ENCODE peak calls at places on chromosomes 7 and 10, in four cellular contexts. E, L, G and M are unnamed samples.

GRCh38 chr10:3290550-3290949 is 118.0 kb upstream of the PITRM1 start:
- DNase-seq in E (no peak), L (no peak), G (no peak), M (no peak)

GRCh38 chr7:84624927-84625326 is 430.3 kb upstream of the SEMA3A start:
- DNase-seq in E (no peak), L (no peak), G (no peak), M (no peak)

GRCh38 chr10:38127812-38128211 is 33.7 kb downstream of the ZNF37A start:
- DNase-seq in E (no peak), L (peak), G (no peak), M (no peak)

GRCh38 chr7:158959021-158959717 is 102.8 kb downstream of the DYNC2I1 start:
- DNase-seq in E (no peak), L (no peak), G (no peak), M (no peak)

GRCh38 chr7:460374-461117 is 59.1 kb downstream of the PDGFA start:
- DNase-seq in E (no peak), L (peak), G (no peak), M (no peak)

GRCh38 chr10:101893510-101894120 is 50.0 kb upstream of the KCNIP2 start:
- DNase-seq in E (no peak), L (no peak), G (no peak), M (no peak)

GRCh38 chr7:44045226-44046014 is 918 bp downstream of the DBNL start:
- DNase-seq in E (no peak), L (no peak), G (no peak), M (no peak)

GRCh38 chr7:156478486-156478885 is 162.1 kb upstream of the RNF32 start:
- DNase-seq in E (no peak), L (no peak), G (no peak), M (no peak)

GRCh38 chr7:92685146-92686042 is 95.2 kb upstream of the FAM133B start:
- DNase-seq in E (peak), L (no peak), G (no peak), M (peak)

GRCh38 chr7:90710466-90710850 is 114.3 kb downstream of the CDK14 start:
- DNase-seq in E (no peak), L (no peak), G (no peak), M (no peak)

GRCh38 chr10:49240946-49241345 is 52.8 kb upstream of the TMEM273 start:
- DNase-seq in E (no peak), L (no peak), G (no peak), M (no peak)

GRCh38 chr10:102501201-102502028 is 1.1 kb downstream of the ACTR1A start:
- DNase-seq in E (no peak), L (peak), G (no peak), M (no peak)

GRCh38 chr10:26437637-26438461 is at the start of gene APBB1IP:
- DNase-seq in E (peak), L (no peak), G (no peak), M (peak)

GRCh38 chr7:136869991-136870798 is 1.7 kb downstream of the CHRM2 start:
- DNase-seq in E (no peak), L (peak), G (peak), M (no peak)

GRCh38 chr7:136868496-136869005 is at the start of gene CHRM2:
- DNase-seq in E (no peak), L (peak), G (peak), M (no peak)

GRCh38 chr7:136865777-136866176 is 2.7 kb upstream of the CHRM2 start:
- DNase-seq in E (no peak), L (no peak), G (no peak), M (no peak)

GRCh38 chr7:136870799-136871487 is 2.5 kb downstream of the CHRM2 start:
- DNase-seq in E (no peak), L (no peak), G (peak), M (no peak)

DNA sequence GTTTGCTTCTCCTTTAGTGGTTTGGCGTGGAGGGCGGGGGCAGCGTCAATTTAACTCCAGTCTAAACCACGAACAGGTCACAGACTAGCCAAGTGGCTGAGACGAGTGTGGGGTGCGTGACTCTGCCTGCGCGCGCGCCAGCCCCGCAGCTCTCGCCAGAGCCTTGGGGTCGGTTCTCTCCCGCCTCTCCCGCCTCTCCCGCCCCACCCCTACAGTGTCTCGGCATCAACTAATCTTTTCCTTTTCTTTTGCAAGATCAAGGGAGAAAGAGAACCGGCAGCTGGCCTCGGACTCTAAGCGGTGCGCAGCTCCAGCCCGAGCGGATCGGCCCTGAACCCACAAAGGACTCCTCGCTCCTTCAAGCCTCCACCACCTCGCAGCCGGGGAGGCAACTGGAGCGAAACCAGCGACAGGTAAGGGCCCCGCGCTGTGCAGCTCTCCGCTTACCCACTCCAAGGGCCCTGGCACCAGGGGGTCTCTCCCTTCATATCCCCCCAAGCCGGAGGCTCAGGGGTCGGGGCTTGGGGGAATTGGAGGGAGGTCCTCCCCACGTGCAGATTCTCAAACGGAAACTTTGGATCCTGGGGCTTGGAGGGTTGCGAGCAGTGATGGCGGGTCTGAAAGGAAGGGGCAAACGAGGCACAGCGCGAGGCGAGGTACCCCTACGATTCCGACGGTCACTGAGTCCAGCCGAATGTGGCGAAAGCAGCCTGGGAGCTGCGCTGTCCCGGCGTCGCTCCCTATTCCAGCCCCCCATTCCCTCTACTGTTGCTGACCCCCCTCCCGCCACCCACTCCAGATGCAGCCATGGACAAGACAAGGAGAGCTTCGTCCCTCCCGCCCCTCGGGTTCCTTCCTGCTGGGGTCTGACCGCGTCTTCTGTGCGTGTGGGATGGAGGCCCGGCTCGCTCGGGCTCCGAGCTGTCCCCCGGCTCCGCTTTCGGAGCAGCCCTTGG is 832 bp downstream of the CHRM2 start:
- DNase-seq in E (no peak), L (peak), G (peak), M (no peak)
- H3K4me3 ChIP-seq in E (no peak), L (peak), G (peak), M (no peak)

GRCh38 chr10:76328348-76328747 is 896.9 kb downstream of the LRMDA start:
- DNase-seq in E (no peak), L (no peak), G (no peak), M (no peak)

GRCh38 chr10:76331742-76332141 is 900.3 kb downstream of the LRMDA start:
- DNase-seq in E (no peak), L (no peak), G (no peak), M (no peak)

GRCh38 chr10:76329891-76330575 is 898.6 kb downstream of the LRMDA start:
- DNase-seq in E (no peak), L (peak), G (no peak), M (no peak)

GRCh38 chr10:76324283-76324682 is 892.9 kb downstream of the LRMDA start:
- DNase-seq in E (no peak), L (no peak), G (no peak), M (no peak)

DNA sequence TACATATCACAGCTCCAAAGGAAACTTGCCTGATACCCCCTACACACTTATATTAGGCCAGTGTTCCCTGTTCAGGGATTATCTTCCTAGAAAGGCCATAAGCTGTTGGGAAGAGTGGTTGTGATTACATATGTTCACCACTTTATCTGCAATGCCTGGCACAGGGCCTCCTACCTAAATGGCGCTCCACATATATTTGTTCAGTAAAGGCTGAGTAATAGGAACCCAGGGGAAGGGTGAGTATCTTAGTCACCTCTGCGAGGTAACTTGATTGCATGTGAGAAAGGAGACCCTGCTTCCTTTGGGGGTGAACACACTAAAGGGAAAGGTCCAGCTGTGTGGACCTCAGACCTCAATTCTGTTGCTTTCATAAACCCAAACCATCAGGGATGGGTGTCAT is 896.0 kb downstream of the LRMDA start:
- DNase-seq in E (no peak), L (no peak), G (no peak), M (no peak)
- H3K4me3 ChIP-seq in E (no peak), L (no peak), G (no peak), M (no peak)

GRCh38 chr10:9596368-9596920 is 1421.2 kb upstream of the CELF2 start:
- DNase-seq in E (no peak), L (peak), G (no peak), M (no peak)
- H3K4me3 ChIP-seq in E (no peak), L (no peak), G (no peak), M (no peak)

GRCh38 chr7:33905389-33906032 is at the start of gene BMPER:
- DNase-seq in E (no peak), L (peak), G (peak), M (no peak)

GRCh38 chr7:33901847-33902246 is 3.5 kb upstream of the BMPER start:
- DNase-seq in E (no peak), L (no peak), G (no peak), M (no peak)

GRCh38 chr7:33906697-33907096 is 1.4 kb downstream of the BMPER start:
- DNase-seq in E (no peak), L (no peak), G (no peak), M (no peak)

GRCh38 chr7:33904680-33905388 is 505 bp upstream of the BMPER start:
- DNase-seq in E (no peak), L (peak), G (peak), M (no peak)

DNA sequence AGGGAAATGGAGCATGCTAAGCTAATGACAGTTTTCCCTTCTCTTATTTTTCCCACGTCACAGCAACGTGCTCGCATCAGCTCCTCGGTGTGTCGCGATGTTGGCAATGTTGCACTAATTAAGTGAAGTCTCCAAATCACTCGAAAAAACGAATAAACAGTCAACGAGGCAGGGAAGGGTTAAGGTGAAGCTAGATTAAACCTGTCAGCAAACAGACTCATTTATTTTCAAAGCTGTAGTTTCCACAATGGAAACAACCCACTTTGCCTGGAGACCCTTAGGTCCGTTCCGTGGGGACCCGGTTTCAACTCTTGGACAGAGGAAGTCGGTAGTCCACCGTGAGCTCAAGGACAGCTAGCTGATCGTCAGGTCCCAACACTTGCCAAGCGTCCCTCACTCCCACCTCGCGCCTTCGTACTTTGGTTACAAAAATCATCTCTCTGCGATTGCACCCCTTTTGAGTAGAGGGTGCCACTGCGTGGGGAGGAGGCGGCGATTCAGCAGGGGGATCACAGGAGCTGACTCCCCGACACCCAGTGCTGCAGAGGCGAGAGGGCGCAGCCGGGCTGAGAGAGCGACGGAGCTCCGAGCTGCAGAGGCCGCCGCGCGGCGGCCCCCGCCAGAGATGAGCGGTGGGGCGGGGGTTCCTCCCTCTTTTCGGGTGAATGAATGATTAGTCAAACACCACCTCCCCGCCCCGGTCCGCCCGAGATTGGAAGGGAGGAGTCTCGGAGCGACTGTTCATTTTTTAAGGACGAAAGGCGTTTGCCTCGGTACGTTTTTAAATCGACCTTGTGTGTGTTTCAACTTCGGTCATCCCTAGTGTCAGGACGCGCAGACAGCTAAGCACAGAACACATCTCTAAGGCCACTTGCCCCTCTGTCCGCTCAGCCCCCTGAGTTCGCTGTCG is 1.3 kb upstream of the BMPER start:
- DNase-seq in E (no peak), L (peak), G (peak), M (no peak)
- H3K4me3 ChIP-seq in E (no peak), L (peak), G (peak), M (peak)

DNA sequence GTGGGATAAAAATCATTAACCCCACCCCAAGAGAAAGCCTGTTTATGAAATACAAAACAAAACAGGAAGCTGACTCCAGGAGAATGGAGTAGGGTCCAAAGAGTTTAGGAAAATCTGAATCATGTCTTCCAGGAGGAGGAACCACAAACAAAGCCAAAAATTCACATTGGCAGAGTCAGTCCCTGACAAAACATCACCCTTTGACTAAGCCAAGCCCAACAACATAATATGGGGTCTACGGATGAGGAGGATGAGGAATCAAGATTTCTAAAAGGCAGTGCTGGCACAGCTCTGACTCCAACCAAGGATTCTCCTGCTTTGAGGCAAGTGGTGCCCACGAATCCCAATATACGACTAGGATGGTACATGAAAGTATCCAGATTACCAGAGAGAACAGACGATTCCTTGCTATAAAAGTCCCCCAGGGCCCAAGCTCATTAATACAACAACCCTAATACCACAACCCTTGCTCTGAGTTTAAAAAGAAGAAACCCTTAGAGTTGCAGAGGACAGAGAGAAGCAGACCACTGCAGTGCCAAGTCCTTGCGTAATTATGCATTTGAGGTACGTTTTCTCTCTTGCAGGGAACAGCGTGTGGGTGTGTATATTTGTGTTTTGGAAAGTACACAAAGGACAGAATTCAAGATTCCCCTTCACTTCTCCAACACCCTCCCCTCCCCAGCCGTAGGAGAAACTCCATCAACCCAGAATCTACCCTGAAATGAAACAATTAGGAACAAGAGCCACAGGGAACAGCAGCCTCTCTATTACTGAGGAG is 23.5 kb downstream of the XPNPEP1 start:
- DNase-seq in E (no peak), L (peak), G (no peak), M (no peak)
- H3K4me3 ChIP-seq in E (no peak), L (no peak), G (no peak), M (no peak)

DNA sequence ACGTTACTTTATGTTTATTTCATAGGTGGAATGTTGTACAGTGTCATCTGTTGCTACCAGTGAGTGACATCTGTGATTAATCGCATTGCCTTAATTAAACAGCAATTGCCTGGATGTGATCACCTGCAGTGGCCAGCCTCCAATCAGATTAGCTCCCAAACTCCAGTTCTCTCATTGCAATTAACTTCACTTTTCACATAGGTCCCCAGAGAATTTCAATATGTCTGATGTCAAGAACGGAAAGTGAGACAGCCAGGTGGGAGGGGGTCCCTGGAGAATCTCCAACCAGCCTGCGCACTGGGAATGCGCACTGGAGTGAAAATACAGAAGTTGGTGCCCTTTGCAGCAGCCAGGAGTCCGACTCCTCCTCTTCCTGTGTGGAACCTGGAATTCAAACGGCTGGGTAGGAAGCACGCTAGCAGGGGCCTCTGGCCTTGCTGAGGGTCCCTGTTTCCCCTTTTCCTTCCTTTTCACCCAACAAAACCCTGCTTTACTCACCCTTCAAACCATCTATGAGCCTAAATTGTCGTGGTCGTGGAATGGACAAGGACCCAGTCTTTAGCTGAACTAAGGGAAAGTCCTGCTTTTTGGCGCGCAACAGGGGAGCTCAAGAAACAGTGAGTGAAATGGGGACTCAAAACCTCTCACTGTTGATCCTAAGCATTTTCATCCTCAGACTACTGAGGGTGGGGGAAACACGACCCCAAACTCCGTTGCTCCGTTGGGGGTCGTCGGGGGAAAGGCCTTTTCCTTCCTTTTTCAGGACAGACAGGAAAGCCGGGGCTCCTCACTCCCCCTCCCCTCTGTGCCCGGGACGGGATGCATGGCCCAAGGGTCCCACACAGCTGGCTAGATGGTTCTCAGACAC is 1355.5 kb upstream of the LRRTM3 start:
- DNase-seq in E (no peak), L (peak), G (peak), M (no peak)
- H3K4me3 ChIP-seq in E (no peak), L (peak), G (peak), M (no peak)